ENCODE peak calls at places on chromosome 7, in five cellular contexts. One of them, this sample, is unnamed.

GRCh38 chr7:31416381-31416780 is 75.9 kb upstream of the NEUROD6 start:
- DNase-seq in endothelial cell of umbilical vein: no peak
- DNase-seq in mucosa of descending colon: no peak
- DNase-seq in A549: no peak
- DNase-seq in hepatocyte: no peak
- DNase-seq in this sample: no peak

GRCh38 chr7:90625562-90625961 is 29.4 kb downstream of the CDK14 start:
- DNase-seq in hepatocyte: peak
- DNase-seq in mucosa of descending colon: peak
- DNase-seq in A549: no peak
- DNase-seq in endothelial cell of umbilical vein: peak
- DNase-seq in this sample: peak

GRCh38 chr7:130506358-130506757 is 14.5 kb downstream of the MEST start:
- DNase-seq in endothelial cell of umbilical vein: no peak
- DNase-seq in hepatocyte: no peak
- DNase-seq in A549: no peak
- DNase-seq in mucosa of descending colon: no peak
- DNase-seq in this sample: no peak

GRCh38 chr7:133481676-133482075 is 228.8 kb downstream of the EXOC4 start:
- DNase-seq in mucosa of descending colon: no peak
- DNase-seq in endothelial cell of umbilical vein: peak
- DNase-seq in hepatocyte: peak
- DNase-seq in A549: no peak
- DNase-seq in this sample: peak

GRCh38 chr7:75969182-75969581 is 25.2 kb downstream of the TMEM120A start:
- DNase-seq in mucosa of descending colon: no peak
- DNase-seq in hepatocyte: no peak
- DNase-seq in A549: no peak
- DNase-seq in endothelial cell of umbilical vein: no peak
- DNase-seq in this sample: peak

GRCh38 chr7:30751696-30752273 is at the start of gene INMT:
- DNase-seq in mucosa of descending colon: no peak
- DNase-seq in hepatocyte: no peak
- DNase-seq in endothelial cell of umbilical vein: no peak
- DNase-seq in A549: no peak
- DNase-seq in this sample: no peak

GRCh38 chr7:135189221-135189662 is 18.7 kb upstream of the CYREN start:
- DNase-seq in hepatocyte: no peak
- DNase-seq in A549: no peak
- DNase-seq in mucosa of descending colon: no peak
- DNase-seq in endothelial cell of umbilical vein: no peak
- DNase-seq in this sample: peak

GRCh38 chr7:154371424-154371823 is 319.2 kb downstream of the DPP6 start:
- DNase-seq in hepatocyte: no peak
- DNase-seq in A549: no peak
- DNase-seq in endothelial cell of umbilical vein: no peak
- DNase-seq in mucosa of descending colon: no peak
- DNase-seq in this sample: no peak

GRCh38 chr7:134554417-134554966 is 5.6 kb downstream of the AKR1B15 start:
- DNase-seq in mucosa of descending colon: peak
- DNase-seq in A549: no peak
- DNase-seq in endothelial cell of umbilical vein: no peak
- DNase-seq in hepatocyte: no peak
- DNase-seq in this sample: no peak

GRCh38 chr7:33529070-33529469 is 376.3 kb upstream of the BMPER start:
- DNase-seq in hepatocyte: no peak
- DNase-seq in A549: no peak
- DNase-seq in mucosa of descending colon: no peak
- DNase-seq in endothelial cell of umbilical vein: no peak
- DNase-seq in this sample: no peak

GRCh38 chr7:156487811-156488523 is 152.6 kb upstream of the RNF32 start:
- DNase-seq in endothelial cell of umbilical vein: no peak
- DNase-seq in hepatocyte: no peak
- DNase-seq in mucosa of descending colon: no peak
- DNase-seq in A549: no peak
- DNase-seq in this sample: no peak

GRCh38 chr7:51316262-51316665 is 345 bp downstream of the COBL start:
- DNase-seq in hepatocyte: peak
- DNase-seq in endothelial cell of umbilical vein: no peak
- DNase-seq in A549: peak
- DNase-seq in mucosa of descending colon: peak
- DNase-seq in this sample: no peak

GRCh38 chr7:51313276-51314035 is 3.2 kb downstream of the COBL start:
- DNase-seq in mucosa of descending colon: no peak
- DNase-seq in A549: no peak
- DNase-seq in endothelial cell of umbilical vein: no peak
- DNase-seq in hepatocyte: no peak
- DNase-seq in this sample: no peak

GRCh38 chr7:51314041-51314440 is 2.6 kb downstream of the COBL start:
- DNase-seq in A549: no peak
- DNase-seq in endothelial cell of umbilical vein: no peak
- DNase-seq in hepatocyte: no peak
- DNase-seq in mucosa of descending colon: no peak
- DNase-seq in this sample: no peak

GRCh38 chr7:51315393-51316261 is 982 bp downstream of the COBL start:
- DNase-seq in hepatocyte: peak
- DNase-seq in endothelial cell of umbilical vein: no peak
- DNase-seq in mucosa of descending colon: peak
- DNase-seq in A549: peak
- DNase-seq in this sample: peak

GRCh38 chr7:51314726-51315125 is 1.9 kb downstream of the COBL start:
- DNase-seq in endothelial cell of umbilical vein: no peak
- DNase-seq in A549: no peak
- DNase-seq in mucosa of descending colon: no peak
- DNase-seq in hepatocyte: no peak
- DNase-seq in this sample: no peak
- H3K4me3 ChIP-seq in endothelial cell of umbilical vein: no peak
- H3K4me3 ChIP-seq in A549: no peak
- H3K4me3 ChIP-seq in mucosa of descending colon: no peak
- H3K4me3 ChIP-seq in hepatocyte: peak
- H3K4me3 ChIP-seq in this sample: no peak

DNA sequence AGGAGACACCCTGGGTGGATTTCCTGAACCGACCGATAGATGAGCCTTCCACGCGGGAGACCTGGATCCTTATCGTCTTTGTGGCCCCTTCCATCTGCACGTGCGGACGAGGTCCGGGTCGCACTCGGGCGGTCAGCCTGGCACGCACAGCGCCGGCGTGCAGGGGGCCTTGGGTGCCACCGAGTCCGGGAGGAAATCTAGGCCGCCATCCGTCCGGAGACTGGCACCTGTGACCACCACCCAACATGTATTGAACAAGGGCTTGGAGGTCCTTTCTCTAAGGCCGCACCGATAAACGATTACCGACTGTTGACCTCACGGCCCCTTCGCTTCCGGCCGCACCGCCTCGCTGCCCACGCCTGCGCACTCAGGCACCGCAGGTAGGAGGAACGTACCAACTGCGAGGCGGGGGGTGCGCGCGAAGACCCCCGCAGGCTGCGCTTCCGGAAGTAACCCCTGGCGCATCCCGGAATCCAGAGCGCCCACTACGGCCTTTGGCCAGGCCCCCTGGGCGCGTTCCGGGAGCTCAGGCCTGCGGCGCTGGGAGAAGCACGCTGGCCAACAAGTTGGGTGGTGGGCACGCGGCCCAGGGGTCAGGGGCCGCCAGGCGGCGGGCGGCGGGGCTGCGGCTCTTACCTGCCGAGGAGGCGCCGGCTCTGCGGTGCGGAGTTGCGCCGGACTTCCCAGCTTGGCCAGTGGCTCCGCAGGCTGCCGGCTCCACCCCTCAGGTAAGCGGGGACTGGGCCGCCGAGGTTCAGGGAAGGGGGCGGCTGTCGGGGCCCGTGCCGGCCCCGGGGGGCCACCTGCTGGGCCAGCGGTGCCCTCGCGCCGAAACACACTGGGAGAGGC is at the start of the genes ACTR3C and LRRC61:
- DNase-seq in mucosa of descending colon: peak
- DNase-seq in endothelial cell of umbilical vein: no peak
- DNase-seq in A549: no peak
- DNase-seq in hepatocyte: peak
- DNase-seq in this sample: no peak
- TF ChIP-seq CTCF in mucosa of descending colon: peak
- TF ChIP-seq CTCF in endothelial cell of umbilical vein: no peak
- TF ChIP-seq CTCF in A549: no peak
- TF ChIP-seq CTCF in hepatocyte: no peak
- TF ChIP-seq CTCF in this sample: no peak

DNA sequence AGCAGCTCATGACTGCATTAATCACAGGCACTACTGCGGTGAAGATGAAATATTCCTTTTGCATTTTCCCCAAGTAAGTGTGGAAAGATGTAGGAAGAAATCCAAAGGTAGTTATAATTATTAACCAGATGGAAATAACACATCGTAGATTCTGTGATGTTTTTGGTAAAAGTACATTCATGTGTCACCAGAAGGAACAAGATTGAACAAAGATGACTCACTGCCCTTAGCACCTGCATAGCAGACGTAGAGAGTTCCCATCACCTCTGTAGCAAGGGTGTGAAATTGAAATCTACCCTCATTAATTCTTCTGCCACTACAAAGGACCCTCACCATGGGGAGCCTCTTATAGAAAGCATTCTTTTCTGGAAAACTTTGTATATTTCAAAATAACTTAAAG is 37.0 kb downstream of the SMURF1 start:
- DNase-seq in mucosa of descending colon: no peak
- DNase-seq in endothelial cell of umbilical vein: peak
- DNase-seq in hepatocyte: no peak
- DNase-seq in A549: no peak
- DNase-seq in this sample: peak
- H3K4me3 ChIP-seq in mucosa of descending colon: no peak
- H3K4me3 ChIP-seq in endothelial cell of umbilical vein: no peak
- H3K4me3 ChIP-seq in hepatocyte: no peak
- H3K4me3 ChIP-seq in A549: no peak
- H3K4me3 ChIP-seq in this sample: no peak

GRCh38 chr7:35430547-35431153 is 176.8 kb upstream of the TBX20 start:
- DNase-seq in hepatocyte: no peak
- DNase-seq in A549: no peak
- DNase-seq in endothelial cell of umbilical vein: peak
- DNase-seq in mucosa of descending colon: no peak
- DNase-seq in this sample: peak
- TF ChIP-seq CTCF in hepatocyte: no peak
- TF ChIP-seq CTCF in A549: no peak
- TF ChIP-seq CTCF in endothelial cell of umbilical vein: peak
- TF ChIP-seq CTCF in mucosa of descending colon: no peak
- TF ChIP-seq CTCF in this sample: peak

DNA sequence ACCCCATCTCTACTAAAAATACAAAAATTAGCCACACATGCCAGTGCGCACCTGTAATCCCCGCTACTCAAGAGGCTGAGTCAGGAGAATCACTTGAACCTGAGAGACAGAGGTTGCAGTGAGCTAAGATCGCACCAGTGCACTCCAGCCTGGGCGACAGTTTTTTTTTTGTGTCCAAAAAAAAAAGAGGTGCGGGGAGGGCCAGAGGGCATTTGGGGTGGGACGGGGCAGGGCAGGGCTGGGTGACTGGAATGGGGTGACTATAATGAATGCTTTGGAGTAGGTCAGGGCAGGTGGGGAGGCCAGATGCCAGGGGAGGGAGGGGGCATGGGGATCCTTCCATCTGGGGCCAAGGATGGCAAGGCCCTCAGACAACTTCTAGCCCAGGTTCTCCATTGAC is 23.5 kb downstream of the GTF2IRD1 start:
- DNase-seq in A549: no peak
- DNase-seq in mucosa of descending colon: no peak
- DNase-seq in endothelial cell of umbilical vein: no peak
- DNase-seq in hepatocyte: no peak
- DNase-seq in this sample: no peak
- H3K4me3 ChIP-seq in A549: peak
- H3K4me3 ChIP-seq in mucosa of descending colon: no peak
- H3K4me3 ChIP-seq in endothelial cell of umbilical vein: no peak
- H3K4me3 ChIP-seq in hepatocyte: no peak
- H3K4me3 ChIP-seq in this sample: no peak